ENCODE peak calls at places on chromosomes 7 and 10, in five cellular contexts. K, T, V, J and H are unnamed samples.

GRCh38 chr7:92340016-92340415 is 94.2 kb downstream of the ANKIB1 start:
- DNase-seq in K (no peak), T (no peak), V (no peak), J (no peak), H (no peak)

GRCh38 chr7:154587812-154588211 is 415.1 kb downstream of the PAXIP1 start:
- DNase-seq in K (no peak), T (no peak), V (no peak), J (no peak), H (no peak)

GRCh38 chr7:89988070-89988469 is 166.2 kb upstream of the STEAP1 start:
- DNase-seq in K (no peak), T (no peak), V (no peak), J (no peak), H (no peak)

GRCh38 chr7:135744938-135745701 is 3.5 kb downstream of the FAM180A start:
- DNase-seq in K (no peak), T (no peak), V (no peak), J (no peak), H (peak)

GRCh38 chr7:99102361-99102760 is 41.5 kb downstream of the SMURF1 start:
- DNase-seq in K (no peak), T (no peak), V (no peak), J (no peak), H (no peak)

GRCh38 chr10:88565072-88565471 is 18.0 kb downstream of the RNLS start:
- DNase-seq in K (no peak), T (no peak), V (no peak), J (no peak), H (no peak)

GRCh38 chr7:150728011-150728410 is 9.2 kb upstream of the GIMAP5 start:
- DNase-seq in K (no peak), T (no peak), V (no peak), J (no peak), H (no peak)

GRCh38 chr7:73512018-73512780 is 9.9 kb downstream of the BAZ1B start:
- DNase-seq in K (no peak), T (no peak), V (no peak), J (no peak), H (no peak)

GRCh38 chr10:68153473-68154210 is 44.4 kb downstream of the MYPN start:
- DNase-seq in K (peak), T (peak), V (no peak), J (no peak), H (peak)

GRCh38 chr7:65325793-65326432 is 47.7 kb upstream of the ZNF92 start:
- DNase-seq in K (no peak), T (no peak), V (no peak), J (no peak), H (no peak)

GRCh38 chr10:100978896-100979185 is 8.5 kb downstream of the MRPL43 start:
- DNase-seq in K (no peak), T (no peak), V (no peak), J (no peak), H (no peak)

GRCh38 chr10:58638406-58638805 is 125.7 kb downstream of the BICC1 start:
- DNase-seq in K (no peak), T (no peak), V (no peak), J (no peak), H (no peak)

GRCh38 chr10:31018977-31019376 is 12.7 kb downstream of the ZNF438 start:
- DNase-seq in K (no peak), T (no peak), V (no peak), J (no peak), H (no peak)

GRCh38 chr10:73577788-73578187 is 13.4 kb downstream of the USP54 start:
- DNase-seq in K (peak), T (peak), V (no peak), J (no peak), H (no peak)

GRCh38 chr10:1370298-1370697 is 314.1 kb downstream of the WDR37 start:
- DNase-seq in K (no peak), T (no peak), V (no peak), J (no peak), H (no peak)

GRCh38 chr7:13945670-13946069 is 43.8 kb downstream of the ETV1 start:
- DNase-seq in K (no peak), T (no peak), V (no peak), J (no peak), H (peak)

GRCh38 chr10:121077331-121077730 is 226.2 kb downstream of the WDR11 start:
- DNase-seq in K (peak), T (no peak), V (peak), J (no peak), H (no peak)

GRCh38 chr7:107233981-107234380 is 65.2 kb downstream of the HBP1 start:
- DNase-seq in K (no peak), T (no peak), V (no peak), J (no peak), H (no peak)

GRCh38 chr10:34598972-34599371 is 216.1 kb downstream of the PARD3 start:
- DNase-seq in K (no peak), T (no peak), V (no peak), J (no peak), H (no peak)

GRCh38 chr7:29488977-29489376 is 74.7 kb upstream of the PRR15 start:
- DNase-seq in K (no peak), T (no peak), V (no peak), J (no peak), H (peak)

GRCh38 chr10:69869291-69869841 is 67.7 kb downstream of the COL13A1 start:
- DNase-seq in K (peak), T (peak), V (no peak), J (no peak), H (peak)

GRCh38 chr7:143390098-143390772 is 9.1 kb downstream of the ZYX start:
- DNase-seq in K (no peak), T (no peak), V (peak), J (no peak), H (no peak)

GRCh38 chr10:20248309-20248708 is 432.1 kb downstream of the PLXDC2 start:
- DNase-seq in K (no peak), T (no peak), V (no peak), J (no peak), H (no peak)

GRCh38 chr7:27516415-27516814 is 146.3 kb downstream of the HIBADH start:
- DNase-seq in K (no peak), T (no peak), V (no peak), J (no peak), H (no peak)

GRCh38 chr7:116820149-116820548 is 42.2 kb upstream of the CAPZA2 start:
- DNase-seq in K (no peak), T (no peak), V (no peak), J (no peak), H (no peak)

GRCh38 chr7:115965241-115965640 is 65.3 kb downstream of the TFEC start:
- DNase-seq in K (no peak), T (no peak), V (no peak), J (no peak), H (no peak)

GRCh38 chr7:131602994-131603372 is 46.6 kb upstream of the PODXL start:
- DNase-seq in K (no peak), T (no peak), V (no peak), J (no peak), H (no peak)

GRCh38 chr10:15169555-15170407 is 1.3 kb upstream of the NMT2 start:
- DNase-seq in K (no peak), T (peak), V (peak), J (peak), H (no peak)